ENCODE peak calls at places on chromosomes 6 and 20, in four cellular contexts. Z is HCT116, L is uterus, N is ovary. D is an unnamed sample. For H3K4me1, the result is how much of the 10 kb centered on the place peaks cover.

GRCh38 chr6:105733556-105734162 is 330.8 kb upstream of the PREP start:
- DNase-seq in N (no peak), Z (peak), L (no peak), D (no peak)

GRCh38 chr6:88374556-88374955 is 208.4 kb upstream of the CNR1 start:
- DNase-seq in L (no peak), N (no peak), Z (no peak), D (no peak)

GRCh38 chr6:126657556-126658129 is 317.7 kb downstream of the CENPW start:
- DNase-seq in L (no peak), Z (peak), N (no peak), D (no peak)

GRCh38 chr20:58366866-58367265 is 22.2 kb upstream of the VAPB start:
- DNase-seq in N (no peak), Z (no peak), L (no peak), D (no peak)

GRCh38 chr20:60584221-60584620 is 626.0 kb downstream of the CDH26 start:
- DNase-seq in Z (no peak), L (no peak), N (no peak), D (no peak)

GRCh38 chr6:71310261-71310660 is 21.6 kb downstream of the OGFRL1 start:
- DNase-seq in L (no peak), N (no peak), Z (no peak), D (no peak)

GRCh38 chr6:3176562-3177355 is 19.4 kb upstream of the TUBB2A start:
- DNase-seq in L (peak), Z (peak), N (no peak), D (no peak)

GRCh38 chr6:129590408-129591022 is 119.5 kb downstream of the ARHGAP18 start:
- DNase-seq in N (no peak), Z (no peak), L (no peak), D (no peak)

GRCh38 chr6:136719280-136720044 is 72.8 kb downstream of the MAP3K5 start:
- DNase-seq in L (no peak), Z (no peak), N (no peak), D (no peak)

GRCh38 chr20:32138921-32139320 is 29.4 kb downstream of the TM9SF4 start:
- DNase-seq in L (no peak), N (no peak), Z (no peak), D (no peak)

GRCh38 chr6:125193208-125193607 is 39.6 kb downstream of the TPD52L1 start:
- DNase-seq in N (no peak), Z (no peak), L (no peak), D (no peak)

GRCh38 chr6:53730767-53731166 is 64.0 kb upstream of the LRRC1 start:
- DNase-seq in N (no peak), L (no peak), Z (no peak), D (no peak)

GRCh38 chr6:139010674-139011073 is 17.9 kb upstream of the ABRACL start:
- DNase-seq in Z (no peak), N (no peak), L (no peak), D (no peak)

GRCh38 chr6:71190809-71191208 is 97.8 kb upstream of the OGFRL1 start:
- DNase-seq in N (no peak), Z (no peak), L (no peak), D (no peak)

GRCh38 chr20:20823469-20823868 is 111.0 kb upstream of the RALGAPA2 start:
- DNase-seq in L (no peak), N (no peak), Z (no peak), D (no peak)

GRCh38 chr20:20368414-20369352 is 779 bp downstream of the INSM1 start:
- DNase-seq in Z (no peak), N (no peak), L (no peak), D (no peak)

GRCh38 chr6:170063851-170064617 is 226.8 kb downstream of the DLL1 start:
- DNase-seq in L (peak), N (peak), Z (no peak), D (no peak)

DNA sequence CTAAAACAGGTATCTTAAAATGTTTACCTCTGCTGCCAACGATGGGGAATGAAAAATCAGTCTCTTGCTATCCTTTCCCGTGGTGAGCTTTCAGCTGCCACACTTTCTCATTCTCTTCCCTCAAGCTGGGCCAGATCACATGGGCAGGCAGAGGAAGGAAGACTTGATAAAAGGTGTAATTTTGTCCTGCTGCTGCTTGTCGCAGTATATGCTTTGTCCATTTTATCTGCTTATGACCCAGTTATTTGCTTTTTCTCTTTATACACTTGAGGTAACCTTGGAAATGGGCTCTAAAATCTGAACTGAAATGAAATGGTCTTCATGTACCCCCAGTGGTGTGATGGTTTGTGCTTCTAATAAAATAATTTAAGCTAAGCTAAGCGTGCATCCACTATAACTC is 695.9 kb upstream of the FLRT3 start:
- DNase-seq in Z (no peak), N (no peak), L (no peak), D (no peak)
- H3K4me3 ChIP-seq in Z (no peak), N (no peak), L (no peak), D (no peak)

DNA sequence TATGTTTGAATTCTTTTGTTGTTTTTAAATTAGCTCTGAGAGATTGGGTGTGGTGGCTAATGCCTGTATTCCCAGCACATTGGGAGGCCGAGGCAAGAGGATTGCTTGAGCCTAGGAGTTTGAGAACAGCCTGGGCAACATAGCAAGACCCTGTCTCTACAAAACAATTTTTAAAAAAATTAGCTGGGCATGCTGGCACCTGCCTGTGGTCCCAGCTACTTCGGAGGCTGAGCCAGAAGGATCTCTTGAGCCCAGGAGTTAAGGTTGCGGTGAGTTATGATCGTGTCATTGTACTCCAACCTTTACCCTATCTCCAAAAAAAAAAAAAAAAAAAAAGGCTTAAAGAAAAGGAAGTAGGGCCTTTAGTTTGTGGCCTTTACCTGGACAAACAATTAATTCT is 22.9 kb downstream of the DHX35 start:
- DNase-seq in Z (no peak), L (no peak), N (no peak), D (no peak)
- H3K4me1 ChIP-seq in Z (under half), L (under half), N (under half), D (under half)

GRCh38 chr6:121651420-121651819 is 216.0 kb downstream of the GJA1 start:
- DNase-seq in N (no peak), Z (no peak), L (no peak), D (no peak)
- TF ChIP-seq POLR2A in N (no peak), Z (no peak), L (no peak), D (no peak)

DNA sequence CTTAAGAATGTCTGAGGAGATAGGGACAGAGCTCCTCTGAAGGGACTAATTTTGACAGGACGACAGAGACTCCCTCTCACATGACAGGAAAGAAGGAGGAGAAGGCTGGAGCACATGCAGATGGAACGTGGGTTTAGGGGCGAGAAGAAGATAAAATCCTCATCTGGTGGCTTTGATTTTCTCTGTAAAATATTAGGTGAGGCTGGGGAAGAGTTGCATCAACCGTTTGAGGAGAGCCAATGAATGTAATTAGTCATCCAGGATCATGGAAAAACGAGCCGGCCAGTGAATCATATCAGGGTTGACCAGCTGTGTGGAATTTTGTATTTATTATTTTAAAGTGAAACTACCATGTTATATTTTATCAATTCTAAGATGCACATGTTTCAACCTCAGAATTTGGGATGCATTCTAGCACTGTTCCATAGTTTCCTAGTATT is 46.9 kb upstream of the ADGRF4 start:
- DNase-seq in Z (no peak), N (no peak), L (no peak), D (no peak)
- H3K4me3 ChIP-seq in Z (no peak), N (no peak), L (no peak), D (no peak)

DNA sequence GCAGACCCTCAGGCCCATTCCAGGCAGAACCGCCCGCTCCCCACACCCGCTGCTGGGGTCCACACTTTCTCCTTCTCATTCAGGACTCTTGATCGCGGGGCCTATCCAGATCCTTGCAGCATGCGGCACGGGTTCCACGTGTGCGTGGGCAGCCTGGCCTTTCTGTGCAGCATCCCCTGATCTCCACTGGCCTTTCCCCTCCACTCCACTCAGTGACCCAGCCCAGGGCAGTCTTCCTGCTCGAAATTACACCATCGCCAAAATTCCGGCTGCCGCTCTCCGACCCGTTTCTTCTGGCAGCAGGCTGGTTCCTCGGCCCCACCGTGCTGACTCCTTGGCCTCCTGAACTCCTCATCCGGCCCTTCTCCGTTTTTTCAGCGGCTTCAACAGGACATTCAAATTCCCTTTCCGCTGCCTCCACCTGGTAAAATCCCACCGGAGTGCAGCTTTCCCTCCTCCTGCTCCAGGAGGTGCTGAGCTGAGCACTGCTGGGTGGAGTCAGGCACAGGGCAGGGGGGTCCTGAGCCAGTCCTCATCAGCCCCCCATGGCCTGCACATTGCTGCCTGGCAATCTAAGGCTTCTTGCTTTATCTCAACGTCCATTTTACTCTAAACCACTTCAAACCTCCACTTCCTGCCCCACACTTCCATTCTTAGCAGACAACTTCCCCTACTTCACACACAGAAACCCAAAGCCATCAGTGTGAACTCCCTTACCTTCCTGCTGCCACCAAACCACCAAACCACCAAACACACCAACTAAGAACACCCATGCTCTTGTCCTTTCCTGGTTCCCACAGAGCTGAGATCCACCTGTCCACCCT is 9.0 kb downstream of the SFT2D1 start:
- DNase-seq in Z (no peak), L (no peak), N (no peak), D (no peak)
- H3K4me1 ChIP-seq in Z (under half), L (under half), N (under half), D (under half)

DNA sequence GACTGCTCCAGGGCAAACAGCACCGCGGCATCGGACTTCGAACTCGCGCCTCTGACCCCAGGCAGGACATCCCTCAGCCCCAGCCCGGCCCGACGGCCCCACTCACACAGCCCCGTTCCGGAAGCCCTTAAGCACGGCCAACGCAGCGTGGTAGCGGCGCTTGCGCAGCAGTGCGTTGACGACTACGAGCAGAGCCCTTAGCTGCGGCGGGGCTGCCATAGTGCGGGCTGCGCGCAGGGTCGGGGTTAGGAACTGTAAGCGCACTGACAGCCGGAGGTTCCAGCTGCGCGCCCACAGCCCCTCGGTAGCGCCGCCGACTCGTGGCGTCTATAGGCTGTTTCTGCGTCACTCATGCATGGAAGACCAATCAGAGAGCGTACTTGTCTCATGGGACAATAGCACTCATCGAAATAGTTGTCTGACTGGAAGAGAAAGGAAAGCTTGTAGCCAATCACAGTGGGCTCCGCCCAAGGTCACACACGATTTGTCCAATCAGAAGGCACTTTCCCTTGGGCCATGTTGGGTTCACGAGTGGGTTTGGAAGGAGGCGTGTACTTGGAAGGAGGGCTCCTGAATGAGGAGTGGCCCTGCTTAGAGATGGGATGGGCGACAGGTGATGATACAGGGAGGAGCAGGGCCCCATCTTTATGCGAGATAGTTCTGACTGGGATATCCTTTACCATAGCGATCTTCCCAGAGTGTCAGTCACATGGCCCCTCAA is at the start of gene PXMP4:
- DNase-seq in Z (peak), L (peak), N (peak), D (peak)
- TF ChIP-seq POLR2A in Z (peak), L (no peak), N (no peak), D (peak)

D was measured in Peyer's patch.